ENCODE peak calls at places on chromosomes 5 and 9, in ten cellular contexts. One of them, this sample, is unnamed.

GRCh38 chr9:72524820-72525539 is 3.6 kb downstream of the TMC1 start:
- DNase-seq in tibial artery: no peak
- DNase-seq in kidney: no peak
- DNase-seq in lower lobe of right lung: no peak
- DNase-seq in IMR-90: peak
- DNase-seq in Peyer's patch: peak
- DNase-seq in AG04450: peak
- DNase-seq in PC-9: peak
- DNase-seq in suprapubic skin: no peak
- DNase-seq in fibroblast of lung: peak
- DNase-seq in this sample: peak

GRCh38 chr5:7811715-7812114 is 39.2 kb downstream of the CFAP90 start:
- DNase-seq in lower lobe of right lung: no peak
- DNase-seq in AG04450: no peak
- DNase-seq in suprapubic skin: no peak
- DNase-seq in fibroblast of lung: peak
- DNase-seq in IMR-90: no peak
- DNase-seq in Peyer's patch: no peak
- DNase-seq in kidney: no peak
- DNase-seq in tibial artery: no peak
- DNase-seq in PC-9: no peak
- DNase-seq in this sample: no peak

GRCh38 chr9:68555416-68555815 is 14.7 kb upstream of the TMEM252 start:
- DNase-seq in Peyer's patch: no peak
- DNase-seq in suprapubic skin: no peak
- DNase-seq in fibroblast of lung: no peak
- DNase-seq in lower lobe of right lung: no peak
- DNase-seq in tibial artery: no peak
- DNase-seq in PC-9: no peak
- DNase-seq in IMR-90: no peak
- DNase-seq in AG04450: no peak
- DNase-seq in kidney: no peak
- DNase-seq in this sample: no peak

GRCh38 chr5:33482335-33482734 is 41.6 kb downstream of the TARS1 start:
- DNase-seq in suprapubic skin: no peak
- DNase-seq in fibroblast of lung: no peak
- DNase-seq in tibial artery: no peak
- DNase-seq in PC-9: no peak
- DNase-seq in AG04450: no peak
- DNase-seq in lower lobe of right lung: no peak
- DNase-seq in IMR-90: no peak
- DNase-seq in kidney: no peak
- DNase-seq in Peyer's patch: no peak
- DNase-seq in this sample: no peak

GRCh38 chr5:43646997-43647396 is 44.0 kb downstream of the NNT start:
- DNase-seq in lower lobe of right lung: no peak
- DNase-seq in Peyer's patch: no peak
- DNase-seq in IMR-90: peak
- DNase-seq in PC-9: no peak
- DNase-seq in suprapubic skin: no peak
- DNase-seq in kidney: no peak
- DNase-seq in AG04450: no peak
- DNase-seq in tibial artery: no peak
- DNase-seq in fibroblast of lung: no peak
- DNase-seq in this sample: no peak

GRCh38 chr9:90107864-90108263 is 503.1 kb downstream of the GADD45G start:
- DNase-seq in IMR-90: no peak
- DNase-seq in fibroblast of lung: no peak
- DNase-seq in kidney: no peak
- DNase-seq in Peyer's patch: no peak
- DNase-seq in AG04450: no peak
- DNase-seq in tibial artery: no peak
- DNase-seq in PC-9: no peak
- DNase-seq in suprapubic skin: no peak
- DNase-seq in lower lobe of right lung: no peak
- DNase-seq in this sample: no peak

GRCh38 chr5:58184910-58185309 is 275.0 kb downstream of the PLK2 start:
- DNase-seq in lower lobe of right lung: no peak
- DNase-seq in fibroblast of lung: peak
- DNase-seq in suprapubic skin: no peak
- DNase-seq in PC-9: no peak
- DNase-seq in Peyer's patch: no peak
- DNase-seq in kidney: no peak
- DNase-seq in IMR-90: peak
- DNase-seq in tibial artery: no peak
- DNase-seq in AG04450: no peak
- DNase-seq in this sample: no peak

GRCh38 chr5:128093368-128093767 is 9.8 kb downstream of the SLC12A2 start:
- DNase-seq in PC-9: no peak
- DNase-seq in tibial artery: no peak
- DNase-seq in suprapubic skin: no peak
- DNase-seq in kidney: no peak
- DNase-seq in AG04450: no peak
- DNase-seq in IMR-90: no peak
- DNase-seq in Peyer's patch: no peak
- DNase-seq in fibroblast of lung: peak
- DNase-seq in lower lobe of right lung: no peak
- DNase-seq in this sample: no peak

GRCh38 chr5:6347165-6347564 is 31.2 kb downstream of the MED10 start:
- DNase-seq in Peyer's patch: no peak
- DNase-seq in tibial artery: no peak
- DNase-seq in suprapubic skin: no peak
- DNase-seq in fibroblast of lung: no peak
- DNase-seq in PC-9: no peak
- DNase-seq in IMR-90: no peak
- DNase-seq in kidney: no peak
- DNase-seq in AG04450: no peak
- DNase-seq in lower lobe of right lung: no peak
- DNase-seq in this sample: no peak

GRCh38 chr5:142330444-142330843 is 5.6 kb upstream of the SPRY4 start:
- DNase-seq in fibroblast of lung: no peak
- DNase-seq in lower lobe of right lung: no peak
- DNase-seq in suprapubic skin: no peak
- DNase-seq in AG04450: no peak
- DNase-seq in IMR-90: no peak
- DNase-seq in Peyer's patch: no peak
- DNase-seq in kidney: no peak
- DNase-seq in PC-9: no peak
- DNase-seq in tibial artery: no peak
- DNase-seq in this sample: no peak

GRCh38 chr9:22731786-22732185 is 285.2 kb downstream of the DMRTA1 start:
- DNase-seq in fibroblast of lung: no peak
- DNase-seq in AG04450: no peak
- DNase-seq in kidney: no peak
- DNase-seq in suprapubic skin: no peak
- DNase-seq in IMR-90: no peak
- DNase-seq in Peyer's patch: no peak
- DNase-seq in lower lobe of right lung: no peak
- DNase-seq in PC-9: no peak
- DNase-seq in tibial artery: no peak
- DNase-seq in this sample: no peak

GRCh38 chr5:176438959-176439757 is 9.0 kb upstream of the FAF2 start:
- DNase-seq in suprapubic skin: no peak
- DNase-seq in fibroblast of lung: peak
- DNase-seq in AG04450: no peak
- DNase-seq in kidney: no peak
- DNase-seq in lower lobe of right lung: no peak
- DNase-seq in PC-9: peak
- DNase-seq in tibial artery: no peak
- DNase-seq in IMR-90: peak
- DNase-seq in Peyer's patch: no peak
- DNase-seq in this sample: no peak

GRCh38 chr5:172383231-172383802 is 71.0 kb downstream of the SH3PXD2B start:
- DNase-seq in fibroblast of lung: peak
- DNase-seq in kidney: no peak
- DNase-seq in IMR-90: peak
- DNase-seq in Peyer's patch: peak
- DNase-seq in suprapubic skin: no peak
- DNase-seq in lower lobe of right lung: no peak
- DNase-seq in AG04450: peak
- DNase-seq in PC-9: peak
- DNase-seq in tibial artery: no peak
- DNase-seq in this sample: no peak

GRCh38 chr9:33162721-33163311 is 4.3 kb downstream of the B4GALT1 start:
- DNase-seq in Peyer's patch: peak
- DNase-seq in AG04450: no peak
- DNase-seq in kidney: no peak
- DNase-seq in lower lobe of right lung: peak
- DNase-seq in suprapubic skin: peak
- DNase-seq in IMR-90: peak
- DNase-seq in PC-9: no peak
- DNase-seq in fibroblast of lung: peak
- DNase-seq in tibial artery: peak
- DNase-seq in this sample: no peak

GRCh38 chr9:93676310-93677054 is 100.1 kb downstream of the PHF2 start:
- DNase-seq in PC-9: no peak
- DNase-seq in tibial artery: peak
- DNase-seq in IMR-90: no peak
- DNase-seq in AG04450: no peak
- DNase-seq in lower lobe of right lung: peak
- DNase-seq in suprapubic skin: peak
- DNase-seq in Peyer's patch: peak
- DNase-seq in fibroblast of lung: no peak
- DNase-seq in kidney: peak
- DNase-seq in this sample: no peak

GRCh38 chr5:310941-311434 is 10.5 kb upstream of the AHRR start:
- DNase-seq in tibial artery: no peak
- DNase-seq in kidney: no peak
- DNase-seq in fibroblast of lung: peak
- DNase-seq in lower lobe of right lung: no peak
- DNase-seq in PC-9: no peak
- DNase-seq in AG04450: no peak
- DNase-seq in suprapubic skin: peak
- DNase-seq in Peyer's patch: peak
- DNase-seq in IMR-90: peak
- DNase-seq in this sample: no peak

DNA sequence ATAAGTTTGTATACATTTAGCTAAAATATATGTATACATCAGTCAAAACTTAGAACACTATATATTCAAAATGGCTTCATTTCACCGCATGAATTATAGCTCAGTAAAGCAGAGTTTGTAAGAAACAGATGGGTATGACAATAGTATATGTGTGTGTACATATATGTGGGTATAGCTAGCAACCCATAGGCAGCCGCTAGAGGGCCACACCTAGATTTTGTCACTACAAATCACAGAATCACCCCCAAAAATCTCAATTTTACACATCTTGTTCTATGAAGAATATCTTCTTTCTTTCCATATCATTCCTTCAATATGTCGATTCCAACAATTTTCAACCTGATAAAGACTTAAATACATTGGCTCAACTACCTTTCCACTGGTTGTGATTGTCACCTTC is 357.8 kb upstream of the CCNG1 start:
- DNase-seq in PC-9: no peak
- DNase-seq in AG04450: no peak
- DNase-seq in lower lobe of right lung: no peak
- DNase-seq in IMR-90: no peak
- DNase-seq in fibroblast of lung: peak
- DNase-seq in Peyer's patch: no peak
- DNase-seq in kidney: no peak
- DNase-seq in suprapubic skin: no peak
- DNase-seq in tibial artery: no peak
- DNase-seq in this sample: peak
- TF ChIP-seq CTCF in PC-9: peak
- TF ChIP-seq CTCF in AG04450: no peak
- TF ChIP-seq CTCF in lower lobe of right lung: no peak
- TF ChIP-seq CTCF in IMR-90: no peak
- TF ChIP-seq CTCF in fibroblast of lung: no peak
- TF ChIP-seq CTCF in Peyer's patch: no peak
- TF ChIP-seq CTCF in kidney: no peak
- TF ChIP-seq CTCF in suprapubic skin: no peak
- TF ChIP-seq CTCF in tibial artery: no peak
- TF ChIP-seq CTCF in this sample: peak

GRCh38 chr5:115549154-115549553 is 4.6 kb upstream of the FEM1C start:
- DNase-seq in PC-9: no peak
- DNase-seq in lower lobe of right lung: no peak
- DNase-seq in tibial artery: no peak
- DNase-seq in kidney: no peak
- DNase-seq in Peyer's patch: no peak
- DNase-seq in suprapubic skin: no peak
- DNase-seq in AG04450: no peak
- DNase-seq in fibroblast of lung: no peak
- DNase-seq in IMR-90: peak
- DNase-seq in this sample: peak
- TF ChIP-seq CTCF in PC-9: no peak
- TF ChIP-seq CTCF in lower lobe of right lung: peak
- TF ChIP-seq CTCF in tibial artery: no peak
- TF ChIP-seq CTCF in kidney: no peak
- TF ChIP-seq CTCF in Peyer's patch: no peak
- TF ChIP-seq CTCF in suprapubic skin: no peak
- TF ChIP-seq CTCF in AG04450: peak
- TF ChIP-seq CTCF in fibroblast of lung: peak
- TF ChIP-seq CTCF in IMR-90: peak
- TF ChIP-seq CTCF in this sample: peak

DNA sequence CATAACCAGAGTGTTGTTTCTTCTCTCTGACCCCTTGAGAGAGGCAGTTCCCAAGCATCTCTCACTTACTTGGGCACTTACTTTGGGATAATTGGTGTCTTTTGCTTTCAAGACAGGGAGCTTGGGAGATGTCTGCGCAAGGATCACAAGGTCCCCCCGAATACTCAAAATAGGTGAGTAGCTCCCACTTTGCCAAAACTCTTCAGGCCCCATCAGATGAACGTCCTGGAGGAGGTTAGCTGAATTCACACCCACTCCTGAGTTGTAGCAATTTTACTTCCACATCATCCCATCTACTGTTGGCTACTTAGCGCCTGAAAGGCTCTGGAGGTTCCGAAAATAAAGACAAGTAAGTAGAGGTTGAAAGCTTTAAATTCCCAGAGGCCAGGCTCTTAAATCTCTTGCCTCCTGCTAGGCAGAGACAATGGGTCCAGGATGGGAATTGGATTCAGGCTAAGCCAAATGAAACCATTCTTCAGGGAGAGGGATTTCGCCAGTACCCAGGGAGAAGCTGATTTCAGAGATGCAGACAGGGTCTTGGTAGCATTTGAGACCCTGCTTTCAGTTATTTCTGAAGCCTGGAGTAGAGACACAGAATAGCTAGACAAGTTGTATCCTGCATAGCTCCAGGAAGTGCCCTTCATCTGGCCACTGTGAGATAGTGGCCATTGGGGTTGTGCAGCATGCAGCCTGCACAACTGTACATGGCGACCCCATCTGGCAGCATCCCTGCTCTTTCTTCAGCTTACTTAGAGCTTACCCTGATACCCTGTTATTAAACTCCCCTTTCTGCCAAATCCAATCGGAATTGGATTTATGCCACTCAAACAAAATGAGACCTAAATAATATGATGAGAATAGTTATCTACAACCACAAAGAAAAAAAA is 60.1 kb downstream of the BOD1 start:
- DNase-seq in IMR-90: no peak
- DNase-seq in PC-9: no peak
- DNase-seq in AG04450: no peak
- DNase-seq in Peyer's patch: no peak
- DNase-seq in tibial artery: no peak
- DNase-seq in kidney: no peak
- DNase-seq in lower lobe of right lung: no peak
- DNase-seq in fibroblast of lung: no peak
- DNase-seq in suprapubic skin: no peak
- DNase-seq in this sample: no peak
- TF ChIP-seq CTCF in IMR-90: no peak
- TF ChIP-seq CTCF in PC-9: no peak
- TF ChIP-seq CTCF in AG04450: no peak
- TF ChIP-seq CTCF in Peyer's patch: no peak
- TF ChIP-seq CTCF in tibial artery: no peak
- TF ChIP-seq CTCF in kidney: no peak
- TF ChIP-seq CTCF in lower lobe of right lung: no peak
- TF ChIP-seq CTCF in fibroblast of lung: no peak
- TF ChIP-seq CTCF in suprapubic skin: no peak
- TF ChIP-seq CTCF in this sample: no peak

GRCh38 chr9:131167936-131168335 is 42.5 kb downstream of the NUP214 start:
- DNase-seq in PC-9: no peak
- DNase-seq in tibial artery: no peak
- DNase-seq in fibroblast of lung: no peak
- DNase-seq in AG04450: no peak
- DNase-seq in Peyer's patch: no peak
- DNase-seq in IMR-90: no peak
- DNase-seq in suprapubic skin: no peak
- DNase-seq in lower lobe of right lung: no peak
- DNase-seq in kidney: no peak
- DNase-seq in this sample: no peak
- TF ChIP-seq CTCF in PC-9: no peak
- TF ChIP-seq CTCF in tibial artery: no peak
- TF ChIP-seq CTCF in fibroblast of lung: no peak
- TF ChIP-seq CTCF in AG04450: no peak
- TF ChIP-seq CTCF in Peyer's patch: no peak
- TF ChIP-seq CTCF in IMR-90: no peak
- TF ChIP-seq CTCF in suprapubic skin: no peak
- TF ChIP-seq CTCF in lower lobe of right lung: no peak
- TF ChIP-seq CTCF in kidney: no peak
- TF ChIP-seq CTCF in this sample: no peak